ENCODE peak calls at places on chromosome 22, in nine cellular contexts. J is kidney, L is upper lobe of right lung, C is thoracic aorta, W is OCI-LY7, D is transverse colon, S is lung, N is esophagus squamous epithelium, U is mucosa of descending colon. M is an unnamed sample. For H3K9me3, the result is how much of the 10 kb centered on the place peaks cover.

GRCh38 chr22:28141614-28142013 is 222.6 kb upstream of the PITPNB start:
- DNase-seq in J (no peak), L (no peak), C (no peak), W (no peak), D (no peak), S (no peak), N (no peak), U (no peak), M (no peak)

GRCh38 chr22:42367980-42368378 is 64.2 kb downstream of the NFAM1 start:
- DNase-seq in J (no peak), L (no peak), C (no peak), W (no peak), D (peak), S (no peak), N (no peak), U (peak), M (peak)

GRCh38 chr22:29587938-29588699 is 7.2 kb upstream of the NIPSNAP1 start:
- DNase-seq in J (no peak), L (no peak), C (no peak), W (no peak), D (no peak), S (no peak), N (no peak), U (no peak), M (no peak)

GRCh38 chr22:19852177-19852781 is 2.4 kb downstream of the GNB1L start:
- DNase-seq in J (peak), L (no peak), C (no peak), W (no peak), D (no peak), S (peak), N (no peak), U (no peak), M (no peak)

GRCh38 chr22:42895087-42895486 is 38.0 kb upstream of the ARFGAP3 start:
- DNase-seq in J (no peak), L (no peak), C (no peak), W (peak), D (no peak), S (no peak), N (no peak), U (no peak), M (no peak)

GRCh38 chr22:27881404-27881803 is 37.7 kb downstream of the PITPNB start:
- DNase-seq in J (no peak), L (no peak), C (no peak), W (no peak), D (peak), S (no peak), N (no peak), U (peak), M (peak)

GRCh38 chr22:25101986-25102385 is 97.7 kb upstream of the CRYBB3 start:
- DNase-seq in J (no peak), L (no peak), C (no peak), W (no peak), D (no peak), S (no peak), N (no peak), U (no peak), M (no peak)

GRCh38 chr22:26846645-26847044 is 189.3 kb downstream of the MIAT start:
- DNase-seq in J (no peak), L (no peak), C (no peak), W (no peak), D (no peak), S (no peak), N (no peak), U (no peak), M (no peak)

GRCh38 chr22:28103596-28103995 is 184.5 kb upstream of the PITPNB start:
- DNase-seq in J (no peak), L (no peak), C (no peak), W (no peak), D (no peak), S (no peak), N (no peak), U (no peak), M (no peak)

GRCh38 chr22:20043997-20044342 is 23.1 kb downstream of the TANGO2 start:
- DNase-seq in J (no peak), L (no peak), C (no peak), W (no peak), D (no peak), S (no peak), N (no peak), U (no peak), M (no peak)

GRCh38 chr22:27842994-27843431 is 41.5 kb upstream of the MN1 start:
- DNase-seq in J (no peak), L (no peak), C (no peak), W (no peak), D (no peak), S (no peak), N (no peak), U (no peak), M (no peak)

GRCh38 chr22:28025333-28025732 is 106.3 kb upstream of the PITPNB start:
- DNase-seq in J (no peak), L (peak), C (no peak), W (no peak), D (no peak), S (no peak), N (no peak), U (no peak), M (peak)

GRCh38 chr22:44037519-44038370 is 13.6 kb downstream of the PARVB start:
- DNase-seq in J (no peak), L (no peak), C (no peak), W (no peak), D (peak), S (no peak), N (no peak), U (peak), M (no peak)

GRCh38 chr22:28395920-28396447 is 283.7 kb downstream of the TTC28 start:
- DNase-seq in J (no peak), L (no peak), C (no peak), W (no peak), D (no peak), S (no peak), N (no peak), U (no peak), M (no peak)

GRCh38 chr22:38207898-38208432 is 6.2 kb downstream of the MAFF start:
- DNase-seq in J (no peak), L (no peak), C (no peak), W (no peak), D (no peak), S (no peak), N (no peak), U (no peak), M (no peak)
- TF ChIP-seq CTCF in J (no peak), L (no peak), C (no peak), W (no peak), D (no peak), S (no peak), N (no peak), U (no peak), M (no peak)

DNA sequence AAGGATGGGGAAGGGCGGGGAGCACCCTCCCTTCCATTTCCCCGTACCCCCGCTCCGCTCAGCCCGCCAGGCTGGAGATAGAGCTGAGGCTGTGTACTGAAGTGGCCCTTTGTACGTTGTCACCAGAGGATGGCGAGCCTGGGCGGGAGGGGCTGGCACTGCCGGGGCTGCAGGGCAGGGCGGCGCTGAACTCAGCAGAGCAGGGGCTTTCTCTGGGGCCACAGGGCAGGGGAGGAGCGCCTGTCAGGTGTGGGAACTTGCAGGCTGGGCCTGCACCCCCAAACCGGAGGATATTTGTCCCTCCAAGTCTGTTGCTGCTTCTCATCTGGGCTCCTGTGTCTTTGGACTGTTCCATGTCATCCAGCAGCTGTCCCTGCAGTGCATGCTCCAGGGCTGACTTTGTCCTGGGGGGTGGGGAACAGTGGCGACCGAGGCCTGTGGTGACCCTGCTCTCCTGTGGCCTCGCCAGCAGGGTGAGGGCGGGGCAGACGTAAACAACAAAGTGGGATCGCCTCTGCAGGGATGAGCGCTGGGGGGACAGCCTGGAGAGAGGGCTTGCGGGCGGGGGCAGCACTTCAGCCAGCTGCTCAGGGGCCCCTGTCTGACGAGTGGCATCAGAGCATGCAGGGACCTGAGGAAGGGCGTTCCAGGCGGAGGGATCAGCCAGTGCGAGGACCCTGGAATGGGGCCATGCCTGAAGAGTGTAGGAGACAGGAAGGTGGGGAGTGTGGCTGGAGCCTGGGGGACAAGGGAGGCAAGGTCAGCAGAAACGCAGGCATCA is 13.1 kb downstream of the MGAT3 start:
- DNase-seq in J (no peak), L (no peak), C (no peak), W (no peak), D (no peak), S (no peak), N (no peak), U (no peak), M (no peak)
- H3K9me3 ChIP-seq in J (under half), L (under half), C (under half), W (under half), D (under half), S (under half), N (under half), U (under half), M (under half)

GRCh38 chr22:50705851-50706351 is 32.1 kb upstream of the ACR start:
- DNase-seq in J (peak), L (peak), C (no peak), W (no peak), D (no peak), S (no peak), N (no peak), U (no peak), M (peak)

GRCh38 chr22:50702821-50703725 is 30.4 kb downstream of the SHANK3 start:
- DNase-seq in J (peak), L (peak), C (no peak), W (no peak), D (no peak), S (no peak), N (no peak), U (no peak), M (peak)

GRCh38 chr22:50705219-50705691 is 32.6 kb downstream of the SHANK3 start:
- DNase-seq in J (peak), L (peak), C (no peak), W (no peak), D (no peak), S (no peak), N (no peak), U (no peak), M (peak)

GRCh38 chr22:50703726-50704509 is 31.3 kb downstream of the SHANK3 start:
- DNase-seq in J (peak), L (peak), C (no peak), W (no peak), D (no peak), S (no peak), N (no peak), U (no peak), M (peak)

GRCh38 chr22:50704510-50705218 is 32.0 kb downstream of the SHANK3 start:
- DNase-seq in J (peak), L (peak), C (no peak), W (no peak), D (no peak), S (no peak), N (no peak), U (no peak), M (peak)
- H3K4me3 ChIP-seq in J (no peak), L (no peak), C (no peak), W (no peak), D (no peak), S (no peak), N (no peak), U (no peak), M (no peak)

DNA sequence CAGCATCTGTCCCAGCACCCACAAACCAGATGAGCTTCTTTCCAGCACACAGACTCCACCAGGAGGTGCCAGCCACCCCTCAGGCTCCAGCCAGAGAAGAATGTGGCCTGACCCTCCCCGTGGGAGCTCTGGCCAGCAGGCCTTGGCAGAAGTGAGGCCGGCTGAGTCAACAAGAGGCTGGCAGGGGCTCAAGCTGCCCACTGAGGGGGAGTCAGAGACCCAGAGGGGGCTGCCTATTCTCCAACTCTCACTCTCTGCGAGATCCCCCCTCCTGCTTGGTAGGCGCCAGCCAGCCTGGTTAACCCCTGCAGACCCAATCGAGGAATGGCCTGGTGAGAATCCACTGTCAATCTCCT is 10.6 kb upstream of the CDC42EP1 start:
- DNase-seq in J (peak), L (peak), C (no peak), W (no peak), D (no peak), S (no peak), N (no peak), U (no peak), M (no peak)
- TF ChIP-seq CTCF in J (no peak), L (peak), C (peak), W (no peak), D (no peak), S (no peak), N (peak), U (no peak), M (peak)

GRCh38 chr22:48426466-48427380 is 1401.0 kb downstream of the BRD1 start:
- DNase-seq in J (no peak), L (peak), C (no peak), W (no peak), D (no peak), S (no peak), N (no peak), U (no peak), M (no peak)

GRCh38 chr22:48425091-48425506 is 1402.6 kb downstream of the BRD1 start:
- DNase-seq in J (no peak), L (peak), C (no peak), W (no peak), D (no peak), S (no peak), N (no peak), U (no peak), M (no peak)

GRCh38 chr22:48429621-48430020 is 1398.1 kb downstream of the BRD1 start:
- DNase-seq in J (peak), L (peak), C (no peak), W (no peak), D (no peak), S (no peak), N (no peak), U (no peak), M (no peak)

GRCh38 chr22:48428556-48429371 is 1398.9 kb downstream of the BRD1 start:
- DNase-seq in J (no peak), L (no peak), C (no peak), W (no peak), D (no peak), S (no peak), N (no peak), U (no peak), M (no peak)

GRCh38 chr22:48427731-48428211 is 1399.9 kb downstream of the BRD1 start:
- DNase-seq in J (no peak), L (peak), C (no peak), W (no peak), D (no peak), S (no peak), N (no peak), U (no peak), M (no peak)
- H3K9me3 ChIP-seq in J (under half), L (under half), C (under half), W (under half), D (under half), S (under half), N (under half), U (under half), M (under half)

GRCh38 chr22:37562049-37562784 is 1.9 kb downstream of the CDC42EP1 start:
- DNase-seq in J (no peak), L (no peak), C (no peak), W (no peak), D (no peak), S (no peak), N (no peak), U (no peak), M (no peak)
- H3K4me3 ChIP-seq in J (peak), L (peak), C (peak), W (no peak), D (peak), S (no peak), N (peak), U (no peak), M (peak)

DNA sequence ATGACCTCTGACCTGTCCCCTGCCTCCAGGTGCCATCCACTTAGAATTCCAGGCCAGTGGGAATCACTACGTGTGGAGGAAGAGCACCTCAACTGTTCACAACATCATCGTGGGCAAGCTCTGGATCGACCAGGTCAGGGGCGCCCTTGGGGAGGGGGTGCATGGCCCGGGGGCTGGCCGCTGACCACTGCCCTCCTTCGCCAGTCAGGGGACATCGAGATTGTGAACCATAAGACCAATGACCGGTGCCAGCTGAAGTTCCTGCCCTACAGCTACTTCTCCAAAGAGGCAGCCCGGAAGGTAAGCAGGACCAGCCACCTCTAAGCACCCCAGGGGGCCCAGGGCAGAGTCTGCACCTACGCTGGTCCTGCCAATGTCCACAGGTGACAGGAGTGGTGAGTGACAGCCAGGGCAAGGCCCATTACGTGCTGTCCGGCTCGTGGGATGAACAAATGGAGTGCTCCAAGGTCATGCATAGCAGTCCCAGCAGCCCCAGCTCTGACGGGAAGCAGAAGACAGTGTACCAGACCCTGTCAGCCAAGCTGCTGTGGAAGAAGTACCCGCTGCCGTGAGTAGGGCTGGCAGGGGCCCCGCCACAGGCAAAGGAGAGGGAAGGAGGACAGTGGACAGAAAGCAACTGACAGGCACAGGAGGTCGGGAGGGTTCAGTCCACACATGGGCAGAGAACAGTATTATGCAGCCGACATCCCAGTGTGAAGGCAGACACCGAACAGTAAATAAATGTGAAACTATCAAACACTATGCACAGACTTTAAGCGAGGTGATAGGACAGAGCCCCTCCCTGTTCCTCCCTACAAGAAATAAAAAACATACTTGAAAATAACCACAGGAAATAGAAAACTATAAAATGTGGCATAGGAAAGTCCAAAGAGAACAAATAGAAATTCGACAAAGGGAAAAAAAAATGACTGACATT is 74.9 kb downstream of the MORC2 start:
- DNase-seq in J (peak), L (peak), C (no peak), W (no peak), D (peak), S (no peak), N (no peak), U (no peak), M (no peak)
- TF ChIP-seq CTCF in J (no peak), L (no peak), C (no peak), W (no peak), D (no peak), S (no peak), N (no peak), U (no peak), M (no peak)

GRCh38 chr22:47443836-47444745 is 681.6 kb downstream of the TBC1D22A start:
- DNase-seq in J (no peak), L (no peak), C (no peak), W (no peak), D (no peak), S (no peak), N (no peak), U (no peak), M (no peak)

GRCh38 chr22:47445212-47445611 is 682.8 kb downstream of the TBC1D22A start:
- DNase-seq in J (no peak), L (no peak), C (no peak), W (no peak), D (no peak), S (no peak), N (no peak), U (no peak), M (no peak)

GRCh38 chr22:47445716-47446290 is 683.4 kb downstream of the TBC1D22A start:
- DNase-seq in J (no peak), L (no peak), C (no peak), W (no peak), D (no peak), S (no peak), N (no peak), U (no peak), M (no peak)

GRCh38 chr22:47446331-47446730 is 683.9 kb downstream of the TBC1D22A start:
- DNase-seq in J (no peak), L (no peak), C (no peak), W (no peak), D (no peak), S (no peak), N (no peak), U (no peak), M (no peak)

DNA sequence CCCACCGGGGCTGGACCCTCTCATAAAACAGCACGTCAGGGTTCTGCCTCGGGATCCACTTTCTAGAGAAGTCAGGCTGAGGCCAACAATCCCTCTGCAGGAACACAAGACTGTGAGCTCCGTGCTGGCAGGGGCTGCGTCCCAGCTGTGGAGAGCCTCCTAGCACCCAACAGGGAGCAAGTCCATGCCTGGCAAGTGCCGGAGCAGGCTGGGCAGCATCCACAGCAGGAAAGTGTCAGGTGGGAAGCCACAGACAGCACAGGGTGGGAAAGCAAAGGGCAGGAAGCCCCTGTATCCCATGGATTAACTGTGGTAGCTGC is 682.3 kb downstream of the TBC1D22A start:
- DNase-seq in J (no peak), L (no peak), C (no peak), W (no peak), D (no peak), S (no peak), N (no peak), U (no peak), M (no peak)
- H3K9me3 ChIP-seq in J (under half), L (under half), C (under half), W (under half), D (under half), S (under half), N (under half), U (under half), M (under half)

GRCh38 chr22:23857606-23858483 is at the start of gene SLC2A11:
- DNase-seq in J (peak), L (peak), C (peak), W (peak), D (peak), S (peak), N (peak), U (peak), M (peak)
- H3K4me3 ChIP-seq in J (peak), L (peak), C (peak), W (peak), D (peak), S (peak), N (peak), U (peak), M (peak)